ENCODE peak calls at places on chromosome 22, in nine cellular contexts. D, Q, F, B, G, R, O, T and P are unnamed samples.
A peak's percentile ranks its signal among the peaks of the same experiment; 100 is the strongest.

GRCh38 chr22:47205562-47205961 is 443.1 kb downstream of the TBC1D22A start:
- DNase-seq in T (no peak), D (peak; percentile 55), F (no peak), Q (no peak), G (no peak), O (no peak), R (no peak), B (no peak), P (no peak)

GRCh38 chr22:20807315-20807752 is 33.4 kb downstream of the SERPIND1 start:
- DNase-seq in Q (peak; percentile 94), O (peak; percentile 96), R (peak; percentile 79), B (no peak), G (no peak), F (peak; percentile 84), T (no peak), D (no peak), P (no peak)

GRCh38 chr22:47168900-47169800 is 406.7 kb downstream of the TBC1D22A start:
- DNase-seq in Q (peak; percentile 21), G (no peak), R (no peak), D (no peak), F (peak; percentile 5), B (no peak), T (no peak), O (peak; percentile 20), P (peak; percentile 10)

GRCh38 chr22:47210112-47210657 is 447.7 kb downstream of the TBC1D22A start:
- DNase-seq in F (no peak), T (no peak), O (no peak), R (no peak), G (no peak), B (no peak), D (peak; percentile 81), Q (no peak), P (no peak)

GRCh38 chr22:24006207-24006913 is 1.1 kb upstream of the GSTT4 start:
- DNase-seq in G (peak; percentile 6), O (no peak), T (no peak), D (no peak), R (no peak), Q (no peak), B (no peak), F (no peak), P (no peak)

GRCh38 chr22:19819911-19820879 is 34.5 kb downstream of the GNB1L start:
- DNase-seq in B (no peak), F (no peak), G (no peak), Q (no peak), O (no peak), D (peak; percentile 92), T (no peak), R (no peak), P (no peak)

GRCh38 chr22:24542641-24543040 is 12.3 kb downstream of the GUCD1 start:
- DNase-seq in O (no peak), R (no peak), D (no peak), Q (no peak), B (no peak), T (peak; percentile 67), G (no peak), F (no peak), P (no peak)

GRCh38 chr22:50485221-50486131 is 1.2 kb upstream of the MIOX start:
- DNase-seq in O (no peak), R (peak; percentile 68), B (no peak), F (no peak), G (no peak), D (no peak), Q (no peak), T (peak; percentile 89), P (no peak)

GRCh38 chr22:40289991-40290459 is 56.3 kb upstream of the ADSL start:
- DNase-seq in B (no peak), G (peak; percentile 55), O (no peak), D (no peak), T (no peak), F (no peak), R (no peak), Q (peak; percentile 17), P (no peak)

GRCh38 chr22:44411226-44412135 is 86.6 kb downstream of the RTL6 start:
- DNase-seq in T (no peak), D (no peak), O (no peak), G (no peak), R (no peak), F (no peak), B (no peak), Q (peak; percentile 30), P (no peak)

GRCh38 chr22:18048441-18048898 is 24.1 kb upstream of the MICAL3 start:
- DNase-seq in B (no peak), Q (peak; percentile 57), D (no peak), T (no peak), R (no peak), F (peak; percentile 40), G (no peak), O (peak; percentile 25), P (no peak)

GRCh38 chr22:32564170-32565001 is 89.8 kb downstream of the FBXO7 start:
- DNase-seq in B (no peak), G (no peak), O (peak; percentile 80), D (no peak), Q (peak; percentile 49), R (no peak), T (no peak), F (peak; percentile 61), P (no peak)

GRCh38 chr22:35950262-35950661 is 78.4 kb downstream of the RBFOX2 start:
- DNase-seq in O (no peak), R (no peak), D (no peak), Q (no peak), F (no peak), T (no peak), G (no peak), B (peak; percentile 48), P (no peak)

GRCh38 chr22:16717699-16718558 is 107.3 kb downstream of the XKR3 start:
- DNase-seq in Q (no peak), G (no peak), B (no peak), D (no peak), F (no peak), R (no peak), O (no peak), T (no peak), P (no peak)
- TF ChIP-seq CTCF in Q (no peak), G (no peak), B (no peak), D (no peak), F (no peak), R (no peak), O (no peak), T (no peak), P (no peak)

GRCh38 chr22:38304526-38304925 is 12.7 kb downstream of the CSNK1E start:
- DNase-seq in Q (peak; percentile 56), G (no peak), F (peak; percentile 26), R (no peak), T (no peak), O (peak; percentile 54), B (no peak), D (no peak), P (no peak)
- TF ChIP-seq CTCF in Q (peak; percentile 38), G (no peak), F (peak; percentile 39), R (no peak), T (no peak), O (peak; percentile 25), B (no peak), D (peak; percentile 10), P (no peak)

DNA sequence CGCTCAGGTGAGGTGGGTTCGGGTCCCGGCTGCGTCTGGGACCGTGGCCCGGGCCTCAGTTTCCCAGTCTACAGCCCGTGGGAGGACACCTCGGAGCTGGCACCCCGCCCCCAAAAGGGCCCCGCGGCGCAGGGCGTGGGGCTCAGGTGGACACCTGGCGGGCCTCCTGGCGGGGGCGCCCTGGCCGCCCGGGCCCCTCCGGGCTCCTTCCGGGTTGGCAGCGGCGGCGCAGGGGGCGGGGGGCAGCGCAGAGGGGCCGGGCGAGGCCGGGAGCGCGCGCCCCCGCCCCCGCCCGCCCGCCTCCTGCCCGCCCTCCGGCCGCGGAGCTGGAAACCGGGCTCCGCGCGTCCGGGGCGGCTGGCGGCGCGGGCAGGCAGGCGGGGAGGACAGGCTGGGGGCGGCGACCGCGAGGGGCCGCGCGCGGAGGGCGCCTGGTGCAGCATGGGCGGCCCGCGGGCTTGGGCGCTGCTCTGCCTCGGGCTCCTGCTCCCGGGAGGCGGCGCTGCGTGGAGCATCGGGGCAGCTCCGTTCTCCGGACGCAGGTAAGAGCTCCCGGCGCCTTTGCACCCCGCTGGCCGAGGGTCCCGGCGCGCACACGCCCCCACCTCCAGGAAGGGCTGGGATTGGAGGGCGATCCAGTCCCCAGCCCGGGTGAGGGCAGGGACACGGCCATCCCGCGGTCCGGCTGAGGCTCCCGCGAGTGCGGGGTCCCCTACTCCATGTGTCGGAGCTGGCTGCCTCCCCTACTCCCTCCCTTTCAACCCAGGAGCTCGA is at the start of gene EMID1:
- DNase-seq in Q (peak; percentile 26), R (no peak), F (no peak), O (peak; percentile 4), G (peak; percentile 86), B (peak; percentile 76), D (no peak), T (peak; percentile 59), P (no peak)
- TF ChIP-seq CTCF in Q (peak; percentile 36), R (no peak), F (peak; percentile 31), O (no peak), G (peak; percentile 10), B (no peak), D (no peak), T (peak; percentile 8), P (no peak)

GRCh38 chr22:37635157-37635556 is 4.3 kb upstream of the SH3BP1 start:
- DNase-seq in Q (no peak), T (no peak), O (no peak), F (no peak), B (no peak), D (no peak), R (no peak), G (no peak), P (no peak)

GRCh38 chr22:37634505-37635002 is 4.9 kb upstream of the SH3BP1 start:
- DNase-seq in T (no peak), B (no peak), D (no peak), F (peak; percentile 11), R (no peak), G (no peak), Q (no peak), O (no peak), P (no peak)

GRCh38 chr22:37638351-37639069 is 959 bp upstream of the SH3BP1 start:
- DNase-seq in B (no peak), O (no peak), T (no peak), D (no peak), R (no peak), F (no peak), Q (no peak), G (no peak), P (no peak)

GRCh38 chr22:37636949-37637273 is 2.6 kb upstream of the SH3BP1 start:
- DNase-seq in G (no peak), B (no peak), D (no peak), R (no peak), F (no peak), T (no peak), O (no peak), Q (no peak), P (no peak)

DNA sequence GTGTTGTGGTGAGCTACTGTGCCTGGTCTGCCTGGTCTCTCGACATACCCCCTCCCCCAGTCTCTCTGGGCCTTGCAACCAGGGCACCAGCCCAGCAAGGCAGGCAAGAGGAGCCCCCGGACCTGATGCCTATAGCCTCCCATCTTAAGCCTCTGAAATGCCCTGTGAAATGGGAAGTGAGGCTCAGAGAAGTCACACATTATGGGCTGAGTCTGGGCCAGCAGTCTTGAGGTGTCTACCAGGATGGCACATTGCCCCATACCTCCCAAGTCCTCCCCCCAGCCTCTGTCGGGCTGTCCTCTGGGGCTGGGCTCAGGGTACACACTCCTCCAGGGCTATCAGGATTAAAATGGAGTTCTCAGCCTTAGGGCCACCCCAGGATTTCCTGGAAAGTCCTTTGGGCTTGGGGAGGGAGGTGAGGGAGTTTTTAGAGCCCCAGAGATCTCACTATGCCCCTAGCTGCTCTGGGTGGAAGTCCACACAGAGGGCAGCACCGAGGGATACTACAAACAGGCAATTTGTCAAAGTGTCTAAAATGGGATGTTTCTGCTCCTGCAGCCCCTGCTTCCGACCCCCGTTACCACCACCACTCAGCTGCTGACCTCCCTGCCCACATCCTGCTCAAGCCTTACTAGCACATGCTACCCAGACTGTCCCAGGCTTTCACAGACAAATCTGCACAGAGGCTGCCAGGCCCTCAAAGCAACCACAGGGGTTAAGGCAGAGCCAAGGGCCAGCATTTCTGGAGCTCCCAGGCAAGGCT is 3.1 kb upstream of the SH3BP1 start:
- DNase-seq in T (no peak), Q (peak; percentile 98), B (no peak), O (peak; percentile 92), F (peak; percentile 58), R (no peak), D (no peak), G (no peak), P (no peak)
- TF ChIP-seq CTCF in T (no peak), Q (peak; percentile 64), B (peak; percentile 48), O (peak; percentile 53), F (peak; percentile 44), R (no peak), D (no peak), G (peak; percentile 16), P (no peak)